ENCODE peak calls at places on chromosomes 11 and 22, in five cellular contexts. G is heart left ventricle, J is body of pancreas, V is endothelial cell of umbilical vein, N is HCT116. P is an unnamed sample.

GRCh38 chr22:24432059-24432853 is 4.9 kb downstream of the ADORA2A start:
- DNase-seq in G (peak), J (peak), V (no peak), N (no peak), P (peak)

GRCh38 chr22:33188316-33188715 is 130.1 kb upstream of the SYN3 start:
- DNase-seq in G (no peak), J (no peak), V (no peak), N (no peak), P (no peak)

GRCh38 chr11:3920148-3920852 is 64.8 kb downstream of the STIM1 start:
- DNase-seq in G (no peak), J (no peak), V (no peak), N (peak), P (peak)

GRCh38 chr11:79864882-79865281 is 424.1 kb upstream of the TENM4 start:
- DNase-seq in G (no peak), J (no peak), V (no peak), N (no peak), P (no peak)

GRCh38 chr11:109697140-109697843 is 275.3 kb downstream of the C11orf87 start:
- DNase-seq in G (no peak), J (no peak), V (peak), N (peak), P (peak)

GRCh38 chr11:131504199-131504949 is 134.0 kb downstream of the NTM start:
- DNase-seq in G (no peak), J (peak), V (no peak), N (no peak), P (no peak)

GRCh38 chr22:24161485-24161884 is 19.8 kb upstream of the SUSD2 start:
- DNase-seq in G (no peak), J (no peak), V (no peak), N (no peak), P (no peak)

GRCh38 chr22:19059481-19060278 is 62.5 kb downstream of the DGCR2 start:
- DNase-seq in G (no peak), J (no peak), V (no peak), N (no peak), P (no peak)

GRCh38 chr11:121356357-121356756 is 63.8 kb downstream of the SC5D start:
- DNase-seq in G (no peak), J (no peak), V (no peak), N (no peak), P (no peak)

GRCh38 chr22:30920407-30920806 is 48.2 kb downstream of the MORC2 start:
- DNase-seq in G (peak), J (peak), V (peak), N (peak), P (peak)

GRCh38 chr22:40040927-40041326 is 46.2 kb downstream of the FAM83F start:
- DNase-seq in G (peak), J (peak), V (peak), N (no peak), P (peak)

GRCh38 chr22:31846161-31847115 is 92.6 kb downstream of the DEPDC5 start:
- DNase-seq in G (no peak), J (no peak), V (no peak), N (no peak), P (peak)

GRCh38 chr11:128914216-128915147 is 23.3 kb downstream of the KCNJ5 start:
- DNase-seq in G (no peak), J (no peak), V (no peak), N (no peak), P (no peak)

GRCh38 chr22:21043856-21044535 is 1.8 kb upstream of the LRRC74B start:
- DNase-seq in G (no peak), J (no peak), V (no peak), N (no peak), P (no peak)

GRCh38 chr11:80182906-80183305 is 742.1 kb upstream of the TENM4 start:
- DNase-seq in G (no peak), J (no peak), V (no peak), N (no peak), P (no peak)

GRCh38 chr11:86497310-86497709 is 122.6 kb downstream of the CCDC81 start:
- DNase-seq in G (no peak), J (no peak), V (no peak), N (no peak), P (no peak)

GRCh38 chr11:118609380-118610219 is 2.2 kb downstream of the PHLDB1 start:
- DNase-seq in G (no peak), J (peak), V (peak), N (no peak), P (peak)

GRCh38 chr11:8180469-8180868 is 11.6 kb upstream of the RIC3 start:
- DNase-seq in G (no peak), J (no peak), V (no peak), N (no peak), P (no peak)

GRCh38 chr11:69462106-69463045 is 19.1 kb upstream of the LINC01488 start:
- DNase-seq in G (no peak), J (no peak), V (no peak), N (no peak), P (no peak)

GRCh38 chr11:74282421-74282820 is 29.0 kb downstream of the P4HA3 start:
- DNase-seq in G (no peak), J (no peak), V (no peak), N (no peak), P (no peak)

GRCh38 chr11:10818594-10818993 is 9.9 kb upstream of the EIF4G2 start:
- DNase-seq in G (no peak), J (no peak), V (no peak), N (no peak), P (no peak)

GRCh38 chr11:70326365-70326803 is 55.9 kb downstream of the PPFIA1 start:
- DNase-seq in G (peak), J (no peak), V (no peak), N (no peak), P (no peak)

GRCh38 chr11:128859563-128860441 is 7.3 kb downstream of the KCNJ1 start:
- DNase-seq in G (peak), J (peak), V (peak), N (peak), P (peak)

GRCh38 chr11:131924446-131925240 is 554.2 kb downstream of the NTM start:
- DNase-seq in G (no peak), J (peak), V (peak), N (no peak), P (no peak)

GRCh38 chr11:44205358-44205757 is 104.6 kb downstream of the ALX4 start:
- DNase-seq in G (no peak), J (no peak), V (no peak), N (no peak), P (no peak)

GRCh38 chr11:48013269-48013901 is 33.0 kb downstream of the PTPRJ start:
- DNase-seq in G (no peak), J (peak), V (peak), N (no peak), P (no peak)

GRCh38 chr11:122754553-122755322 is 83.6 kb upstream of the CRTAM start:
- DNase-seq in G (no peak), J (peak), V (no peak), N (peak), P (peak)

GRCh38 chr11:92251980-92252379 is 27.4 kb downstream of the FAT3 start:
- DNase-seq in G (no peak), J (no peak), V (no peak), N (no peak), P (no peak)

GRCh38 chr11:14341968-14342367 is 17.0 kb downstream of the RRAS2 start:
- DNase-seq in G (no peak), J (no peak), V (no peak), N (no peak), P (no peak)

GRCh38 chr22:40594924-40595323 is 41.6 kb downstream of the MRTFA start:
- DNase-seq in G (no peak), J (no peak), V (no peak), N (no peak), P (no peak)

DNA sequence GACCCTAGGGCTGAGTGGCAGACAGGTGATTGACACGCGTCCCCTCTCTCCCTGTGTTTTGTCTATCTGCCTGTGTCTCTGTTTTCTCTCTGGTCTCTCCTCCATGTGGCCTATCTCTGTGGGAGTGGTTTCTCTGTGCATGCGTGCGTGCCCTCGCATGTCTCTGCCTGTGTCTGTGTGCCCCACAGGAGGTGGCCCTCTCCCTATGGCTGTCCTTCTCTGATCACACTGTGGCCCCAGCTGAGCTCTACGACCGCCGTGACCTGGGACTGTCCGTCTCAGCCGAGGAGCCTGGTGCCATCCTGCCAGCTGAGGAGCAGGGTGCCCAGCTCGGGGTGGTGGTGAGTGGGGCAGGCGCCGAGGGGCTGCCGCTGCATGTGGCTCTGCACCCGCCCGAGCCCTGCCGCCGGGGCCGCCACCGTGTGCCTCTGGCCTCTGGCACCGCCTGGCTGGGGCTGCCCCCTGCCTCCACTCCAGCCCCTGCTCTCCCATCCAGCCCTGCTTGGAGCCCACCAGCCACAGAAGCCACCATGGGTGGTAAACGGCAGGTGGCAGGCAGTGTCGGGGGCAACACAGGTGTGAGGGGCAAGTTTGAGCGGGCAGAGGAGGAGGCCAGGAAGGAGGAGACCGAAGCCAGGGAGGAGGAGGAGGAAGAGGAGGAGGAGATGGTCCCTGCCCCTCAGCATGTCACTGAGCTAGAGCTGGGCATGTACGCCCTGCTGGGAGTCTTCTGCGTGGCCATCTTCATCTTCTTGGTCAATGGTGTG is 11.6 kb downstream of the TMEM132A start:
- DNase-seq in G (no peak), J (no peak), V (no peak), N (no peak), P (no peak)
- TF ChIP-seq POLR2A in G (no peak), J (no peak), V (no peak), N (no peak), P (no peak)

GRCh38 chr11:2655320-2655719 is 44.5 kb downstream of the KCNQ1OT1 start:
- DNase-seq in G (no peak), J (no peak), V (no peak), N (no peak), P (no peak)

GRCh38 chr11:2656859-2657258 is 42.9 kb downstream of the KCNQ1OT1 start:
- DNase-seq in G (no peak), J (no peak), V (no peak), N (no peak), P (no peak)

GRCh38 chr11:2657697-2658284 is 42.0 kb downstream of the KCNQ1OT1 start:
- DNase-seq in G (no peak), J (no peak), V (no peak), N (no peak), P (no peak)

GRCh38 chr11:2653930-2654739 is 45.7 kb downstream of the KCNQ1OT1 start:
- DNase-seq in G (no peak), J (no peak), V (no peak), N (no peak), P (no peak)

GRCh38 chr11:2655834-2656622 is 43.8 kb downstream of the KCNQ1OT1 start:
- DNase-seq in G (no peak), J (peak), V (no peak), N (no peak), P (no peak)
- TF ChIP-seq POLR2A in G (no peak), J (no peak), V (no peak), N (no peak), P (no peak)

DNA sequence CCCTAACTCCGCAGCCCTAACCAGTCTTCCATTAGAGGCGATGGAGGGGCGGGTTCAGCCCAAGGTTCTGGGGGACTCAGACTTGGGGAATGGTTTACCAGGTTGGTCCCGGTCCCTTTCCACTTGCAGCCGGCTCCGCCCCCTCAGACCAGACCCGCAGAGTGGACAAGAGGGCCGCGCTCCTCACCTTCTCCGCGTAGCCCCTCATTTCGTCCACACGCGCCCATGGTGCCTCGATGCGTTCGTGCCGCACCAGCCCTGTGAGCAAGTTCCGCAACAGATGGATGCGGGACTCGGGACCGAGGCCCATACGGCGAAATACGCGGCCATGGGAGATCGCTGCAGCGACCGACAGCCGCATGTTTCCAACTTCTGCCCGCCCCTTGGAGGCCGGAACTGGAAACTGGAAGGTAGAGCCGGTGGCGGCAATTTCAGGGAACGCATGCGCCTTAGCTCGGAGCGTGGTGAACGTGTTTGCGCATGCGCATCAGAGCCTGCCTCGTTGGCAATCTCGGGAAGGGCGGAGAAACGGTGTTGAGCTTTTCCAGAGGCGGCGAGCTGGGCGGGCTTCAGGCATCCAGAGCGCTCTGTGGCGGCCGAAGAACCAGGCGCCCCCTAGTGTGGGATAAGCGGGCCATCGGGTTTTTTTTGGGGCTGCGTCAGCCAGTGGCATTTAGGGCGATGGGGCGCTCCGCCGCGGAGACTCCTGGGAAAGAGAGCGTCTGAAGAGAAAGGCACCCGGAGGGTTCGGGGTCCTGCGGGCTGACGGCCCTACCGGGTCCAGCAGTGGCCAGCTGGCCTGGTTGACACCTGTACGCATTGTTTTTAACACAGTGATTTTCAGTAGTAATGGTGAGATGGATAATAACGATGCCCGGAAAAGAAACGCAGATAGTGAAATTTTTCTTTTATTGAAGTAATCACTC is at the start of gene MRPL17:
- DNase-seq in G (peak), J (peak), V (peak), N (peak), P (peak)
- TF ChIP-seq POLR2A in G (no peak), J (peak), V (peak), N (peak), P (peak)

DNA sequence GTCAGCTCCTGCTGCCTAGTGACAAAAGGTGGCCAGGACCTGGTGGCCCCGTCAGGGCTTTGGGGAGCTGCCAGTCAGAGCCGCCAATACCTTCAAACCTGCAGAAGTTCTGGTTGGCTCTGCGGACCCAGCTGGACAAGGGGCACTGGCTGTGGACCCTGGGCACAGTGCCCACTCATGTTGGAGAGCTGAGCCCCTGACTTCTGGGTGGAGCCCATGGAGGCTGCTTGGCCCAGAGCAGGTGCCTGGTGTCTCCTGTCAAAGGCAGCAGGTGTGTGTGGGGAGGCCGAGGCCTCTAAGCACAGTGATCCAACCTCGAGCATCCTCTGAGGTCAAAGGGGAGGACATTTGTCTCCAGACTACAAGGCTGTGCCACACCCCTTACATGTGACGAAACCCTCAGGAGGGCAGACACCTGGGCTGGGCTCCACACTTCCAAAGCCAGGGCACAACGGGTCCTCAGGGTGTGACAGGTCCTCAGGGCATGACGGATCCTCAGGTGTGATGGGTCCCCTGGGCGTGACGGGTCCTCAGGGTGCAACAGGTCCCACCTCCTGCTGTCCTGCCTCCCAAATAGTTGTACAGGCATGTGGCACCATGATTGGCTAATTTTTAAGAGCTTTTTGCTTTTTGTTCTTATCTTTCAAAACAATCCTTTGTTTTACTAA is 37.0 kb downstream of the MUC2 start:
- DNase-seq in G (no peak), J (no peak), V (no peak), N (no peak), P (no peak)
- TF ChIP-seq POLR2A in G (no peak), J (no peak), V (no peak), N (no peak), P (no peak)

DNA sequence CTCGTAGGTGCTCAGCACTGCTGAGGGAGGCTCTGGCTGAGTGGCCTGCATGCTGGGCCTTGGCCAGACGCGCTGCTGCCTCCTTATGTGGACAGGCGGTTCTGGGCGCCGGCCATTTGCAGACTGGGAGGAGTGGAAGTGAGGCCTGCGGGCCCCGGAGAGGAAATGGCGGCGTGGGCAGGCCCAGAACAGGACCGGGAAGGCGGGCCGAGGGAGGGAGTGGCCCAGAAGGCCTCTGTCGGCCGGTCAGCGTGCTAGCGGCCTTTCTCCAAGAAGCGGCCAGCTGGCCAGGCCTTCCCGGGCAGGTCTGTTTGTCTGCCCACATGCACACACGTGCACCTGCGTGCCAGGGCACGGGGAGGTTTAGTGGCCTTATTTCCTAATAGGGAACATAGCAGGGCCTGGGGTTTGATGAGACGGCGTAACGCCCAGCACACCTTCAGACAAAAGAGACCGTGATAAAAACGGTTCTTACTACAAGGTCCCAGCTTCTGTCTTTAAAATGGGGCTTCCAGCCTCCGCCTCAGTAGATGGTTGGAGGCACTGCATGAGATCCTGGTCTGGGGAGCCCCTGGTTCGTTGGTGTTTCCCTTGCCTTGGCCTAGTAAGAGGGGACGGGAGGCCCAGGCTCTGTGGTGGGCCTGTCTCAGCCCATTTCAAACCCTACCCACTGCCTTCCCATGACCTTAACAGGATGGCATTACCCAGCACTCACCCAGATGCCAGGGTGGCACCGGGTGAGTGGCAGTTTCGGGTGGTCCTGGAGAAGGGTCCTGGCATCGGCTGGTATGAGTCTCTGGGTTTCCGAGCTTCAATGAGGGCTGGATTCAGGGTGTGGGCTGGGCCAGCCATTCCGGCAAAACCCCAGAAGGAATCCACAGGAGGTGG is 65.1 kb upstream of the PPARA start:
- DNase-seq in G (peak), J (peak), V (peak), N (no peak), P (no peak)
- TF ChIP-seq POLR2A in G (no peak), J (peak), V (peak), N (no peak), P (no peak)

DNA sequence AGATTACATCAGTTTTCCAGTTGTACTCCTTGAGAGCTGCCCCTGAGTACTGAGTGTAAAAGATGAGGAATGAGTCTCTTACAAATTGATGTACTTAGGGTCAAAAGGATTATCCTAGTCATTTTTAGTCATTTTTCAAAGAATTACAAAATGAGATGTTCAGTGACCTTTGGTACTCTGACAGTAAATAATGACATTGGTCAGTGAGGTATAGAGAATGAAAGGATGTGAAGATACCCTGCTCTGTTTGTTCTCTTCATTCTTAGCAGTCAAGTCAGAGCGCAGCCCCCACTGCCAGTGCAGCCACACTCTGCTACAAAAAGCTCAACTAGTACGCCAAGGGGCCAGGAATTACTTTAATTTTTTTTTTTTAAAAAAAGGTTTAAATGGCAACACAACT is 4.1 kb upstream of the ESAM start:
- DNase-seq in G (no peak), J (no peak), V (no peak), N (no peak), P (no peak)
- TF ChIP-seq POLR2A in G (no peak), J (no peak), V (no peak), N (no peak), P (no peak)